ENCODE peak calls at places on chromosome 16, in ten cellular contexts. T, S, Z, C, E, M, U, I, G and O are unnamed samples. For H3K36me3, the result is how much of the 10 kb centered on the place peaks cover.

GRCh38 chr16:57620316-57621231 is 7.9 kb upstream of the ADGRG1 start:
- DNase-seq in T (peak), S (no peak), Z (peak), C (no peak), E (peak), M (peak), U (peak), I (no peak), G (peak), O (no peak)

GRCh38 chr16:69762843-69763556 is 868 bp downstream of the WWP2 start:
- DNase-seq in T (peak), S (no peak), Z (no peak), C (peak), E (no peak), M (no peak), U (no peak), I (no peak), G (no peak), O (no peak)

GRCh38 chr16:85114909-85115567 is 2.8 kb upstream of the CIBAR2 start:
- DNase-seq in T (peak), S (peak), Z (peak), C (peak), E (peak), M (peak), U (peak), I (peak), G (peak), O (no peak)

GRCh38 chr16:65180986-65181710 is 59.3 kb upstream of the CDH11 start:
- DNase-seq in T (no peak), S (no peak), Z (no peak), C (no peak), E (no peak), M (no peak), U (no peak), I (peak), G (no peak), O (no peak)

GRCh38 chr16:57578521-57579360 is 36.3 kb downstream of the ADGRG5 start:
- DNase-seq in T (no peak), S (no peak), Z (no peak), C (no peak), E (no peak), M (no peak), U (no peak), I (no peak), G (no peak), O (no peak)

GRCh38 chr16:49661465-49662187 is 194.3 kb downstream of the ZNF423 start:
- DNase-seq in T (no peak), S (no peak), Z (no peak), C (no peak), E (no peak), M (no peak), U (no peak), I (no peak), G (no peak), O (no peak)

GRCh38 chr16:56776562-56776961 is 46.6 kb downstream of the NUP93 start:
- DNase-seq in T (peak), S (no peak), Z (peak), C (no peak), E (peak), M (peak), U (no peak), I (peak), G (peak), O (no peak)

GRCh38 chr16:9027070-9027799 is 63.5 kb upstream of the USP7 start:
- DNase-seq in T (no peak), S (no peak), Z (no peak), C (no peak), E (no peak), M (no peak), U (no peak), I (no peak), G (no peak), O (no peak)

GRCh38 chr16:830107-830870 is 29.8 kb upstream of the GNG13 start:
- DNase-seq in T (no peak), S (no peak), Z (no peak), C (no peak), E (no peak), M (no peak), U (no peak), I (no peak), G (no peak), O (no peak)

GRCh38 chr16:50791522-50791921 is 49.6 kb downstream of the CYLD start:
- DNase-seq in T (no peak), S (no peak), Z (no peak), C (no peak), E (no peak), M (no peak), U (no peak), I (no peak), G (no peak), O (no peak)

GRCh38 chr16:78761427-78761826 is 662.0 kb downstream of the WWOX start:
- DNase-seq in T (no peak), S (no peak), Z (no peak), C (no peak), E (no peak), M (no peak), U (no peak), I (no peak), G (no peak), O (no peak)

GRCh38 chr16:727291-727977 is 528 bp downstream of the HAGHL start:
- DNase-seq in T (peak), S (no peak), Z (no peak), C (no peak), E (no peak), M (no peak), U (no peak), I (no peak), G (no peak), O (no peak)

GRCh38 chr16:75305364-75306101 is 54.1 kb upstream of the BCAR1 start:
- DNase-seq in T (peak), S (peak), Z (peak), C (peak), E (peak), M (peak), U (peak), I (peak), G (peak), O (no peak)

GRCh38 chr16:88763502-88764053 is 21.4 kb downstream of the PIEZO1 start:
- DNase-seq in T (no peak), S (no peak), Z (no peak), C (no peak), E (no peak), M (peak), U (no peak), I (no peak), G (peak), O (no peak)
- H3K36me3 ChIP-seq in T (under half), S (under half), Z (under half), C (under half), E (under half), M (under half), U (under half), I (under half), G (under half), O (under half)

DNA sequence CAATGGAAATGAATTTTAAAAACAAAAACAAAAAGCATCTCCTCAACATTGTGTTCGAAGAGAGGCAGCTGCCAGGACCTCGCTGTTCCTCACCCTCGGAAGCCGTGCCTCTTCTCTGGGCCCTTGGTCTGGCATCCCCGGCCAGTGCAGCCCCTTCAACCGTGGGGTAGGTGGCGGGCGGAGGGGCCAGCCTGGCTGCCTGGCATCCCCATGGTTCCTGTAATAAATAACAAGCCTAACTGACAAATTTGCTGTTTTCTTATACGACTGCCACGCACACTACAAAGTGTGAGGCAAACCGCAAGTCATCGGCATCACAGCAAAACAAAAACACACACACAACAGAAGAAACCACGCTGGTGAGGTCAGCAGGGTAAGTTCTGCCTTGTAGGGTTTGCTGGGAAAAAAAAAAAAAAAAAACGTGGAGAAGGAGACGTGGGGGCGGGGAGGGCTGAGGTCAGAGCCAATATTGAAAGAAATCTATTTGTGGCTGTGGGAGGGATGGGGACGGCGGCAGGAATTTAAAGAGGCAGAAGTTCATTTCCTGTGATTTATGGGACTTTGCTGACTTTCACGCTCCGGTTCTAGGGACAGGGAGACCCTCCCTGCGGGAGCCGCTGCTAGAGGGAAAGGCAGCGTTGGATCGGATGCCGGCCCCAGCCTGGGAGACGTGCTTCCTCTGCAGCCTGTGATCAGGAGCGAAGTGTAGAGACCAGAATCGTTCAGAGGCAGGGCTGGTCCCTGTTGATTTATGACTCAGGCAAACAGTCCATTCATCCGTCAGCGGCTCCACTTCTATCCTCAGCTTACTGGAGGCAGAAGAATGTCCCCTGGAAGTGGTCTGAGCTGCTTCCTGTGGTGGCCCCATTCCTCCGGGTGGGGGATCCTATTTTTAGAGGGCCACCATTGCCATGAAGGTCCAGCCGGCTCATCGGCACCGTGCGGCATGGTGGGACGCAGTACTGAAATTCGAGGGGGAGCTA is 162.8 kb downstream of the FOXL1 start:
- DNase-seq in T (no peak), S (peak), Z (peak), C (peak), E (peak), M (peak), U (peak), I (no peak), G (no peak), O (no peak)
- TF ChIP-seq POLR2A in T (no peak), S (no peak), Z (no peak), C (peak), E (no peak), M (no peak), U (no peak), I (no peak), G (no peak), O (no peak)

GRCh38 chr16:89599451-89599858 is 14.0 kb upstream of the DPEP1 start:
- DNase-seq in T (peak), S (no peak), Z (no peak), C (no peak), E (no peak), M (peak), U (peak), I (no peak), G (no peak), O (no peak)
- TF ChIP-seq CTCF in T (peak), S (no peak), Z (no peak), C (peak), E (no peak), M (no peak), U (peak), I (no peak), G (no peak), O (no peak)

DNA sequence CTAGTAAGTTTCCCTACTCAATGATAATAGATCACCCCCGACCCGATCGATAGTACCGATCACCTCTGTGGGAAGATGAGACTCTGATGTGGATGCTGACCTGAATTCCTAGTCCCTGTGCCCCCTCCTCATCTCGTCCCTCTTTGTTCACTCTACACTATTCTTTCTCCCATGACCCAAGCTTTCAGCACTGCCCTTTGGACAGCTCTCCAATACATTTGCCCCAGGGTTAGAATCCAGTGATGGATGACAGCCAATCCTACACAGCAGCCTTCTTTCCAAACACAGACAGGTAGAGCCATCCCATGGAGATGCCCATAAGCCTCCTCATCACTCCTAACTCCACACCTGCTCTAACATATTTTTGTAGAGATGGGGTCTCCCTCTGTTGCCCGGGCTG is 141.1 kb downstream of the GSG1L start:
- DNase-seq in T (no peak), S (no peak), Z (no peak), C (no peak), E (no peak), M (no peak), U (no peak), I (no peak), G (no peak), O (no peak)
- H3K36me3 ChIP-seq in T (under half), S (under half), Z (under half), C (under half), E (under half), M (under half), U (under half), I (under half), G (under half), O (under half)

DNA sequence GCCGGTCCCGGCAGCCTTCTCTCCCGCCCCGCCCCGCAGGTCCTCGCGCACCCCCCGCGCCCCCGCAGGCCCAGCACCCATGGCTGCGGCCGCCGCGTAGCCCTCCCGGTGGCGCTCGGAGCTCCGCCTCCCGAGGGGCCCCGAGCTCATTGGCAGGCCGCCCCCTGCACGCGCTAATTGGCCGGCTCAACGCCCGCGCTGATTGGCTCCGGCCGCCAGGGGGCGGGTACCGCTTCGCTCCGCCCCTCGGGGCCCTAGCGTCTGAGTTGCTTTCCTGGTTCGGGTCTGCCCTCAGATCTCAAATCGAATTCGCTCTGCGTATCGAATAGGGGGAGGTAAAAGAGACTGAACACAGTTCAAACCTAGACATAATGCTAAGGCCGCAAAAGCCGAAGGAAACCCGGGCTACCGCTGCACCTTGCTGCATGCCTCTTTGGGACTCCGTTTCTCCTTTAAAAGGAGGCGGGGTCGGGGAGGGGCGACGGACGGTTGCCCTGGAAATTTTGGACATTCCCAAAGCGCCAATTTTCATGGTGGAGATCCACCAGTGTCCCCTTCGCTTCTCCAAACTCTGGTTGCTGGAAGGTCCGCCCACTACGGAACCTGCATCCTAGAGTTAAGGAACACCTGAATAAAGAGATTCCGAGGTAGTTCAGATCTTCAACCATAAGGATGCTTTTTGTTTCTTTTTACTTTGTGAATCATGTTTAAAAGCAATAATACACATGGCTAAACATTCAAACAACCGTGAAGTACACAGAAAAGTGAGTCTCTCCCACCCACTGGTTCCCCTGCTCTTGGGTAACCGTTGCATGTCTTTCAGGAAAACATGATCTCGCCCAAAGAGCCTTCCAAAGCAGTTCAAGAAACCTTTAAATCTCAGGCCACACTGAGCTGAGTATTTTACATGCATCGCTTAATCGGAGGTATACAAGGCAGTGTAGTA is at the start of gene DEXI:
- DNase-seq in T (peak), S (peak), Z (peak), C (peak), E (peak), M (peak), U (peak), I (peak), G (peak), O (peak)
- TF ChIP-seq POLR2A in T (peak), S (peak), Z (peak), C (no peak), E (peak), M (no peak), U (peak), I (peak), G (no peak), O (no peak)

DNA sequence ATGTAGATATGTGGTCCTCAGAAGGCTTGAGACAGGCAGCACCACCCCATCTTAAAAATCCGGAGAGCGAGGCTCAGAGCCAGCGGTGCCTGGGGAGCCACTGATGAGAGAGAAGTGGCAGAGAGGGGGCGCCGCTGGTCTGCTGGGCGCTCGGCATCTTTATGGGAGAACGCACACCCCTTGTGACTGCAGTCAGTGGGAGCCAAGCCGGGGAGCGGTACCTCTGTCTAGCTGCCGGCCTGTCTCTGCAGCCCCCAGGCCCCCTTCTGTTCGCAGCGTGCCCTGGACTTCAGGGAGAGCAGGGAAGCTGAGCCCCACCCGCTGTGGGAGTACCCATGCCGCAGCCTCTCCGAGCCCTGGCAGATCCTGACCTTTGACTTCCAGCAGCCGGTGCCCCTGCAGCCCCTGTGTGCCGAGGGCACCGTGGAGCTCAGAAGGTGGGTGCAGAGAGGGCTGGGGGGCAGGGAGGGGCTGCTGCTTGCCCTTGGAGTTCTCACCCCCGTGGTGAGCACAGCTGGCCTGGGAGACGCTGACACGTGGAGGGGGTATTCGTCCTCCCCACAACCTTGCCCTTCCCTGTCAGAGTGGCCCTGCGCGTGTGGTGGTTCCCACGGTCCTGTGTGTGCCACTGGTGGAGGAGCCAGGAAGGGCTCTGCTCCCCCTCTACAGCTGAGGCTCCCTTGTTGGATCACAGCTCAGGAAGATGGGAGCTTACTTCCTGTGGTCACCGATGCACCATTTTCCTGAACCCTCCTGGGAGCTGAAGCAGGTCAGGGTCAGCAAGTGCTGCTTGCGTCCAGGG is 44.8 kb downstream of the PRMT7 start:
- DNase-seq in T (no peak), S (no peak), Z (no peak), C (no peak), E (no peak), M (no peak), U (no peak), I (no peak), G (no peak), O (no peak)
- TF ChIP-seq CTCF in T (no peak), S (no peak), Z (no peak), C (no peak), E (no peak), M (no peak), U (no peak), I (no peak), G (no peak), O (no peak)

DNA sequence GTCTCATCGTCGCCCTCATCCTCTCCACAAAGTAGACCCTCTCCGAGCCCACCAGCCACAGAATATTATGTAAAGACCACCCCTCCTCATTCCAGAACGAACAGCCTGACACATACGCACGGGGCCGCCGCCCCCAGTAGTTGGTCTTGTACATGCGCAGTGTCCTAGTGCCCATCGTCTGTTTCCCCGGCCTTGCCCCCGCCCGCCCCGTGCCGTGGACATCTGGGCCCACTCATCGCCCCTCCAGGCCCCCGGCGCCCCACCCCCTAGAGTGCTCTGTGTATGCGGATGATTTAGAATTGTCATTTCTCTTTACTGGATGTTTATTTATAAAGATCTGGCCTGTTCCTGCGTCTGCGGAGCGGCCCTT is 475 bp upstream of the AMDHD2 start:
- DNase-seq in T (no peak), S (no peak), Z (peak), C (no peak), E (no peak), M (peak), U (no peak), I (peak), G (no peak), O (no peak)
- H3K36me3 ChIP-seq in T (under half), S (under half), Z (under half), C (under half), E (under half), M (under half), U (under half), I (under half), G (under half), O (under half)